ENCODE peak calls at places on chromosomes 4 and X, in seven cellular contexts. L, T, D, R, X, C and G are unnamed samples.

GRCh38 chr4:75398501-75398900 is 115.7 kb downstream of the RCHY1 start:
- DNase-seq in L (no peak), T (no peak), D (no peak), R (no peak), X (no peak), C (no peak), G (no peak)

GRCh38 chr4:119656342-119656741 is 27.7 kb upstream of the PDE5A start:
- DNase-seq in L (no peak), T (peak; percentile 4), D (no peak), R (no peak), X (no peak), C (no peak), G (no peak)

GRCh38 chr4:24862073-24862751 is 50.6 kb downstream of the CCDC149 start:
- DNase-seq in L (no peak), T (no peak), D (no peak), R (no peak), X (no peak), C (no peak), G (no peak)

GRCh38 chrX:82134378-82134777 is 932.5 kb downstream of the SH3BGRL start:
- DNase-seq in L (no peak), T (no peak), D (no peak), R (no peak), X (no peak), C (no peak), G (no peak)

GRCh38 chr4:14864967-14865366 is 137.3 kb upstream of the CPEB2 start:
- DNase-seq in L (no peak), T (no peak), D (no peak), R (no peak), X (no peak), C (no peak), G (no peak)

GRCh38 chr4:6826781-6827508 is 44.4 kb downstream of the KIAA0232 start:
- DNase-seq in L (no peak), T (peak; percentile 78), D (no peak), R (no peak), X (no peak), C (no peak), G (no peak)

GRCh38 chr4:173560896-173561295 is 30.9 kb upstream of the HAND2 start:
- DNase-seq in L (no peak), T (no peak), D (no peak), R (no peak), X (no peak), C (no peak), G (no peak)

GRCh38 chr4:1011022-1011694 is at the start of gene FGFRL1:
- DNase-seq in L (peak; percentile 95), T (peak; percentile 88), D (peak; percentile 88), R (peak; percentile 96), X (peak; percentile 93), C (peak; percentile 85), G (peak; percentile 36)

GRCh38 chrX:39577976-39578962 is 519.5 kb downstream of the BCOR start:
- DNase-seq in L (no peak), T (no peak), D (peak; percentile 29), R (no peak), X (no peak), C (peak; percentile 25), G (peak; percentile 44)

GRCh38 chrX:154013001-154013421 is 6.7 kb downstream of the IRAK1 start:
- DNase-seq in L (no peak), T (no peak), D (no peak), R (peak; percentile 39), X (no peak), C (no peak), G (no peak)

GRCh38 chr4:108979754-108980153 is 216.9 kb upstream of the ETNPPL start:
- DNase-seq in L (no peak), T (no peak), D (no peak), R (no peak), X (no peak), C (peak; percentile 23), G (no peak)

GRCh38 chr4:52096048-52096447 is 44.9 kb downstream of the SPATA18 start:
- DNase-seq in L (no peak), T (no peak), D (peak; percentile 24), R (no peak), X (peak; percentile 77), C (peak; percentile 52), G (no peak)

GRCh38 chrX:149497054-149497453 is 8.1 kb downstream of the IDS start:
- DNase-seq in L (no peak), T (no peak), D (no peak), R (no peak), X (no peak), C (no peak), G (no peak)

GRCh38 chrX:147173586-147173985 is 359.0 kb upstream of the CXorf51A start:
- DNase-seq in L (no peak), T (no peak), D (no peak), R (no peak), X (no peak), C (no peak), G (no peak)

GRCh38 chr4:74357965-74358364 is 7.0 kb upstream of the EREG start:
- DNase-seq in L (no peak), T (no peak), D (no peak), R (no peak), X (peak; percentile 45), C (no peak), G (no peak)

GRCh38 chr4:139834210-139834609 is 168.6 kb downstream of the MGST2 start:
- DNase-seq in L (no peak), T (no peak), D (no peak), R (no peak), X (no peak), C (no peak), G (no peak)

GRCh38 chr4:168631241-168632151 is 134.6 kb downstream of the PALLD start:
- DNase-seq in L (peak; percentile 77), T (peak; percentile 88), D (peak; percentile 80), R (peak; percentile 87), X (peak; percentile 73), C (peak; percentile 82), G (peak; percentile 85)

GRCh38 chr4:168634276-168634802 is 137.5 kb downstream of the PALLD start:
- DNase-seq in L (no peak), T (peak; percentile 85), D (peak; percentile 96), R (no peak), X (peak; percentile 57), C (peak; percentile 99), G (peak; percentile 99)

GRCh38 chr4:168633071-168633470 is 136.2 kb downstream of the PALLD start:
- DNase-seq in L (no peak), T (no peak), D (peak; percentile 30), R (no peak), X (no peak), C (peak; percentile 37), G (no peak)

GRCh38 chr4:168632246-168632832 is 135.5 kb downstream of the PALLD start:
- DNase-seq in L (no peak), T (peak; percentile 76), D (no peak), R (no peak), X (no peak), C (peak; percentile 67), G (peak; percentile 72)

DNA sequence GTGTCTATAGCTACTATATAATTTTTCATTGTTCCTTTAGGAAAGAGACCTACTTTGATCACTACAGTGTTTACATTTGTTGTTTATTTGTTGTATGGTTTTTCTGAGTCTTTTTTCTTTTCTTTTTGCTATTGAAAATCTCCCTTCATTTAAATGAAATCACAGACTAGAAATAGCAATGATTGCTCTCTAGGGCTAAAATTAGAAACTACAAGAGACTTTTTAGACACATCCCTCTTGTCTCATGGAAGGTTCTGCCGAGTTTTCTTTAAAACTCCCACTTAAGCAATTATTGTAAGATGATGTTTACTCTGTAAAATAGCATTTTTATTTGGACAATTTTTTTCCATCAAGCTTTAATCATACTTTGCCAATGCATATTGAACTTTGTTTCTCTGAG is 136.6 kb downstream of the PALLD start:
- DNase-seq in L (no peak), T (no peak), D (peak; percentile 67), R (no peak), X (no peak), C (no peak), G (no peak)
- H3K4me3 ChIP-seq in L (peak overlapping the region; percentile 76), T (no peak overlapping the region), D (no peak overlapping the region), R (no peak overlapping the region), X (no peak overlapping the region), C (no peak overlapping the region), G (peak overlapping the region; percentile 53)

DNA sequence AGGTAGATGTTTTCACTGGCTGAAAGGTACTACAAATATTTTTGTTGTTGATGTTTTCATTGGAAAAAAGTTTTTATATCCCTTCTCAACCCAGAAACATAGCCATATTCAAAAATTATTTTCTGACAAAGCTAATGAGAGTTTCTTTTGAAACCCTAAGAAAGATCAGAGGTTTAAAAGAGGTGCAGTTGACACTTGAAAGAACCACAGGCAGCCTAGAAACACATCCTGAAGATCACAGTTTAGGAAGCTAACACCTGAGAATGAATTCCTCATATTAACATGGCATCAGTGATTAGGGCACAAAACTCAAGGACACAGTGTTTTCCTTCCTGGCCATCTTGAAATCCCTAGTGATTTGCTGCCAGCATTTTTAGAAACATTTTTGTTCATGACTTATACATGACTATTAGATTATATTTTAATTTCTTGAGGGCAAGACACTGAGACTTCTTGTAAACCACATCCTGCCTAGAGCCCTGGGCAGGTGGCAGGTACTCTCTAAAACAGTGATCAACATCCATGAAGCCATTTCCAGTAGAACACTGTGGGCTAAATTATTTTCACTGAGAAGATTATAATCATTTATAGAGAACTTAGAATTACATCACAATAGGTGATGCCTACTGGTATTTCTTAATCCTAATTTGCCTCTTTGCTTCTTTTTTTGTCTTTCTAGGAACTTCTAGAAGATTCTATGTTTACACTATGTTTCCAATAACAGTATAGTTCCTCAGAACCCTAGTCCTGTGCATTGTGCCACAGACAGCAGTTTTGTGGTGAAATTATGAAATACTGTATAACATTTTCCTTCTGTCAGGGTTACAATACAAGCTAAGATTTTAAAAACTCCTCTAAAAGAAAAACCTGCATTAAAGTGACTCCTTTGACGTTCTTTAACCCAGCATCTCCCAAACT is 79.9 kb downstream of the ARSJ start:
- DNase-seq in L (no peak), T (no peak), D (no peak), R (no peak), X (no peak), C (no peak), G (no peak)
- H3K4me3 ChIP-seq in L (no peak overlapping the region), T (no peak overlapping the region), D (no peak overlapping the region), R (no peak overlapping the region), X (no peak overlapping the region), C (no peak overlapping the region), G (no peak overlapping the region)

DNA sequence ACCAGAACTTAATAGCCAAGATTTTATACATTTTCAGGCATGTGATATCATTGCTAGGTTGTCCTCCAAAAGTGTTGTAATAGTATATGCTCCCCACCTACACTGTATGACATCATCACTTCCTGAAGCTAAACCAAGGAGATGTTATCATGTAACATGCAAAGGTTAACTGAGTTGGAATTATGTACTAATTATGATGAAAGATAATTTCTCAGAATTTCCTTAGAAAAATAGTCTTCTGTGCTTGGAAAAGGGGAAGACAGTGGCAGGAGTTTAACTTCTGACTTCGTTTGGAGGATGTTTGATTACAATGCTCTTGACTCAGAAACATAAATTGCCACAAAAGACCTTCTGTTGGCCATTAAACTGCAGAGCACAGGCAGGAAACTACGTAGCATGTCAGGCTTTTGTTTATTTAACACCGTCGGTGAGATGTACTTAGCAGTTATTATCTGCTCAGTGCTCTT is 83.6 kb upstream of the GUCY1A1 start:
- DNase-seq in L (no peak), T (peak; percentile 44), D (peak; percentile 82), R (no peak), X (peak; percentile 67), C (peak; percentile 85), G (no peak)
- H3K4me3 ChIP-seq in L (no peak overlapping the region), T (no peak overlapping the region), D (no peak overlapping the region), R (no peak overlapping the region), X (no peak overlapping the region), C (no peak overlapping the region), G (no peak overlapping the region)

DNA sequence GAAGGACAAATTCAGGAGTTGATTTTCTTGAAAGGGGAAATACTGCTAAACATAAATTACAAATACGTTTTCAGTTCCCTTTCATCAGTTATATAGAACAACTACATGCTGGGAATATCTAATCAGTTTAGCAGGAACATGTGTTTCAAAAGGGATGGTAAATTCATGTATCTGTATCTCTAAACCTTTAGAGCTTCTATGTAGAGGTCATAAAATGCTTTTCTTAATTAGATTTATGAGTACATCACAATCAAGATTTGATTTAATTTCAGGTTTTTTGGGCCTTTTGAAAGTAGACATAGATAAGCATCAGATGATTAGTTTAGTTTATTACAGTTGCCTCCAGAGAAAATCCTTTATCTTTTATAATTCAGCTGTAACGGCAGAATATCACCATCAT is 12.9 kb downstream of the PDLIM3 start:
- DNase-seq in L (no peak), T (no peak), D (no peak), R (no peak), X (no peak), C (no peak), G (no peak)
- H3K4me3 ChIP-seq in L (no peak overlapping the region), T (no peak overlapping the region), D (no peak overlapping the region), R (no peak overlapping the region), X (no peak overlapping the region), C (no peak overlapping the region), G (no peak overlapping the region)